ENCODE peak calls at places on chromosomes 3 and 15, in four cellular contexts. L, U, P and R are unnamed samples.

GRCh38 chr15:50241684-50242450 is 23.7 kb downstream of the HDC start:
- DNase-seq in L (no peak), U (no peak), P (no peak), R (no peak)

GRCh38 chr15:57665939-57666338 is 40.6 kb upstream of the POLR2M start:
- DNase-seq in L (no peak), U (no peak), P (no peak), R (no peak)

GRCh38 chr15:28942521-28943035 is 56.8 kb downstream of the APBA2 start:
- DNase-seq in L (no peak), U (no peak), P (no peak), R (no peak)

GRCh38 chr3:182592747-182593146 is 200.6 kb upstream of the ATP11B start:
- DNase-seq in L (no peak), U (no peak), P (no peak), R (no peak)

GRCh38 chr3:3015472-3016089 is 94.6 kb downstream of the IL5RA start:
- DNase-seq in L (no peak), U (no peak), P (peak; percentile 15), R (peak; percentile 6)

GRCh38 chr15:24943361-24943760 is 11.4 kb upstream of the SNRPN start:
- DNase-seq in L (no peak), U (no peak), P (no peak), R (no peak)

GRCh38 chr3:78734048-78734637 is 1033.7 kb downstream of the ROBO1 start:
- DNase-seq in L (no peak), U (no peak), P (no peak), R (peak; percentile 20)

GRCh38 chr3:4999626-5000184 is 20.5 kb downstream of the BHLHE40 start:
- DNase-seq in L (no peak), U (peak; percentile 57), P (no peak), R (no peak)

GRCh38 chr15:99976811-99977271 is 243.6 kb upstream of the LYSMD4 start:
- DNase-seq in L (no peak), U (no peak), P (no peak), R (no peak)

GRCh38 chr3:194375473-194375872 is 5.9 kb upstream of the LRRC15 start:
- DNase-seq in L (no peak), U (peak; percentile 28), P (no peak), R (no peak)

GRCh38 chr3:9749333-9749662 is 454 bp upstream of the OGG1 start:
- DNase-seq in L (no peak), U (no peak), P (no peak), R (no peak)

GRCh38 chr3:51970606-51971300 is 3.1 kb downstream of the ABHD14B start:
- DNase-seq in L (no peak), U (no peak), P (no peak), R (no peak)

GRCh38 chr3:101807884-101808283 is 28.9 kb downstream of the NXPE3 start:
- DNase-seq in L (no peak), U (no peak), P (no peak), R (no peak)

GRCh38 chr3:31225923-31226322 is 306.8 kb upstream of the STT3B start:
- DNase-seq in L (no peak), U (no peak), P (no peak), R (no peak)

GRCh38 chr3:23175361-23176073 is 27.6 kb upstream of the UBE2E2 start:
- DNase-seq in L (no peak), U (no peak), P (no peak), R (no peak)

GRCh38 chr3:16183601-16184270 is 9.3 kb downstream of the GALNT15 start:
- DNase-seq in L (no peak), U (no peak), P (no peak), R (no peak)

GRCh38 chr3:134326126-134326525 is 48.1 kb downstream of the AMOTL2 start:
- DNase-seq in L (no peak), U (no peak), P (no peak), R (no peak)

GRCh38 chr3:64266065-64266874 is 41.0 kb upstream of the PRICKLE2 start:
- DNase-seq in L (no peak), U (no peak), P (peak; percentile 3), R (no peak)

GRCh38 chr3:95297586-95297985 is 1234.7 kb downstream of the NSUN3 start:
- DNase-seq in L (no peak), U (no peak), P (no peak), R (no peak)

GRCh38 chr3:36542186-36542585 is 161.9 kb downstream of the STAC start:
- DNase-seq in L (no peak), U (no peak), P (no peak), R (no peak)

GRCh38 chr3:124315215-124316033 is 323.5 kb upstream of the ROPN1 start:
- DNase-seq in L (no peak), U (no peak), P (no peak), R (no peak)

GRCh38 chr15:81480645-81481053 is 106.6 kb upstream of the TMC3 start:
- DNase-seq in L (no peak), U (peak; percentile 44), P (peak; percentile 31), R (peak; percentile 50)

GRCh38 chr15:85473455-85473854 is 93.1 kb downstream of the AKAP13 start:
- DNase-seq in L (no peak), U (no peak), P (no peak), R (no peak)

GRCh38 chr3:133295199-133295901 is 104.5 kb upstream of the BFSP2 start:
- DNase-seq in L (no peak), U (no peak), P (no peak), R (no peak)

GRCh38 chr15:26628879-26629529 is 143.9 kb downstream of the GABRB3 start:
- DNase-seq in L (peak; percentile 91), U (peak; percentile 88), P (no peak), R (peak; percentile 66)

GRCh38 chr3:113231391-113231790 is 20.0 kb downstream of the BOC start:
- DNase-seq in L (no peak), U (no peak), P (no peak), R (no peak)

GRCh38 chr15:70495988-70496387 is 267.4 kb downstream of the UACA start:
- DNase-seq in L (no peak), U (no peak), P (no peak), R (no peak)
- TF ChIP-seq ELF4 in L (no peak), U (no peak), P (no peak), R (no peak)

GRCh38 chr3:157438371-157438735 is 1.7 kb downstream of the PTX3 start:
- DNase-seq in L (peak; percentile 16), U (no peak), P (no peak), R (peak; percentile 20)
- TF ChIP-seq ELF4 in L (no peak), U (no peak), P (no peak), R (no peak)

GRCh38 chr15:78168591-78168990 is 19.4 kb downstream of the IDH3A start:
- DNase-seq in L (no peak), U (no peak), P (no peak), R (no peak)

GRCh38 chr15:78159395-78159794 is 10.2 kb downstream of the IDH3A start:
- DNase-seq in L (no peak), U (no peak), P (no peak), R (no peak)

GRCh38 chr15:78162038-78162437 is 12.9 kb downstream of the IDH3A start:
- DNase-seq in L (no peak), U (no peak), P (no peak), R (no peak)

GRCh38 chr15:78167227-78167888 is 18.2 kb downstream of the IDH3A start:
- DNase-seq in L (no peak), U (no peak), P (no peak), R (no peak)

DNA sequence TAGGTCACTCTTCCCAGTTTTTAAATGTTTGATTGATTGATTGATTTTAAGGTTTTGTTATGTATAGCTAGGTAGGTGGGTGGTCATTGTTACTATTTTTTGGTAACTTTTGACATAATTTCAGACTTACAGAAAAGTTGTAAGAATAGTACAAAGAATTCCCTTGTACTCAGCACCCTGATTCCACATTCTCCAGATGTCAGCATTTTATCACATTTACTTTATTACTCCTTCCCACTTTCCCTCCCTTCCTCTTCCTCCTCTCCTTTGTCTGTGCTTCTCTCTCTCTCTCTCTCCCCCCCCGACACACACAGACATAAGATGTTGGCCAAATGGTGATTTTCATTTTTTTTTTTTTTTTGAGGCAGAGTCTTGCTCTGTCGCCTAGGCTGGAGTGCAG is 14.8 kb downstream of the IDH3A start:
- DNase-seq in L (no peak), U (no peak), P (no peak), R (no peak)
- TF ChIP-seq ELF4 in L (no peak), U (no peak), P (no peak), R (no peak)

DNA sequence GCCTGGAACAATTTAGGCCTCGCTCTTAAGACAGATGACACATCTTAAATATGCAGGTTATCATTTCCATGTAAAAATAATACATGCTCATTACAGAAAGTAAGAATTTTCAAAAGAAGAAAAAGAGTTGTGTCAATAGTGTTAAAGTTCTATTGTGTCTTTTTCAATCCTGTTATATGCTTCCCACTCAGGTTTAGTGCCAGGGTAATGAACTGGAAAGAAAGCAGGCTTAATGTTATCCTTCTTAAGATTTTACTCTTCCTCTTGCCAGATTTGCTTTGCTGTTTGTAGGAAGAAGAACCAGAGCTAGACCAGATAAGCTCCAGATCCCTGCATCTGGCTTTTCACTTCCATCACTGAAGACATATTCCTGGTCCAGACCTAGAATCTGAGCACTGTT is 128.6 kb downstream of the TPRG1 start:
- DNase-seq in L (no peak), U (no peak), P (no peak), R (no peak)
- TF ChIP-seq ELF4 in L (no peak), U (no peak), P (no peak), R (no peak)

GRCh38 chr3:150312018-150312657 is 96.0 kb upstream of the TSC22D2 start:
- DNase-seq in L (no peak), U (no peak), P (no peak), R (no peak)
- TF ChIP-seq ELF4 in L (no peak), U (no peak), P (no peak), R (no peak)

GRCh38 chr3:109278546-109278945 is 37.8 kb downstream of the DPPA2 start:
- DNase-seq in L (no peak), U (no peak), P (no peak), R (no peak)

GRCh38 chr3:109278141-109278540 is 38.2 kb downstream of the DPPA2 start:
- DNase-seq in L (no peak), U (no peak), P (no peak), R (no peak)

GRCh38 chr3:109270779-109271178 is 45.5 kb downstream of the DPPA2 start:
- DNase-seq in L (no peak), U (no peak), P (no peak), R (no peak)

GRCh38 chr3:109275702-109276293 is 40.5 kb downstream of the DPPA2 start:
- DNase-seq in L (peak; percentile 64), U (peak; percentile 18), P (peak; percentile 42), R (peak; percentile 41)
- TF ChIP-seq ELF4 in L (no peak), U (no peak), P (no peak), R (no peak)

GRCh38 chr15:92617197-92618037 is 38.2 kb downstream of the FAM174B start:
- DNase-seq in L (no peak), U (peak; percentile 87), P (peak; percentile 82), R (no peak)
- TF ChIP-seq ELF4 in L (no peak), U (no peak), P (no peak), R (no peak)

GRCh38 chr15:71748327-71748726 is 62.0 kb upstream of the NR2E3 start:
- DNase-seq in L (no peak), U (no peak), P (no peak), R (no peak)
- TF ChIP-seq ELF4 in L (no peak), U (no peak), P (no peak), R (no peak)

DNA sequence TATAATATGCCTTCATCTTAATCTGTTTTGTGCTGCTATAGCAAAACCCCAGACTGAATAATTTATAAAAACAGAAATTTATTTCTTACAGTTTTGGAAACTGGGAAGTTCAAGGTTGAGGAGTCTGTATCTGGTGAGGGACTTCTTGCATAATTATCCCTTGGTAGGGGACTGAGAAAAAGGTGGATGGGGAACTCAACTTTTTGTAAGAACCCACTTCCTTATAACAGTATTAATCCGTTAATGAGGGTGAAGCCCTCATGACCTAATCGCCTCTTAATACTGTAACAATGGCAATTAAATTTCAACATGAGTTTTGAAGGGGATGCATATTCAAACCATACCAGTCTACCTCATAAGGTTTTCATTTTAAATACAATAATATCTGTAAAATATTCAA is 17.4 kb upstream of the MYH15 start:
- DNase-seq in L (no peak), U (no peak), P (no peak), R (no peak)
- TF ChIP-seq ELF4 in L (no peak), U (no peak), P (no peak), R (no peak)